ENCODE peak calls at places on chromosomes 5 and 9, in six cellular contexts. A is ovary, S is A549, B is psoas muscle, J is heart left ventricle, H is K562. P is an unnamed sample. For H3K4me1, the result is how much of the 10 kb centered on the place peaks cover.

GRCh38 chr9:99465231-99465891 is 243.3 kb downstream of the SEC61B start:
- DNase-seq in A (no peak), S (no peak), B (no peak), J (no peak), H (no peak), P (no peak)

GRCh38 chr5:11268894-11269293 is 507.9 kb upstream of the DAP start:
- DNase-seq in A (no peak), S (no peak), B (no peak), J (no peak), H (no peak), P (peak)

GRCh38 chr5:147690595-147690994 is 91.9 kb downstream of the JAKMIP2 start:
- DNase-seq in A (no peak), S (no peak), B (no peak), J (no peak), H (no peak), P (no peak)

GRCh38 chr5:41532485-41532884 is 22.1 kb upstream of the PLCXD3 start:
- DNase-seq in A (no peak), S (no peak), B (no peak), J (no peak), H (no peak), P (no peak)

GRCh38 chr5:168015506-168015905 is 275.9 kb upstream of the WWC1 start:
- DNase-seq in A (no peak), S (no peak), B (no peak), J (no peak), H (no peak), P (no peak)

GRCh38 chr5:118863345-118863744 is 125.0 kb downstream of the DTWD2 start:
- DNase-seq in A (no peak), S (no peak), B (no peak), J (no peak), H (no peak), P (no peak)

GRCh38 chr9:112819635-112820496 is 69.3 kb downstream of the SNX30 start:
- DNase-seq in A (peak), S (peak), B (peak), J (peak), H (peak), P (peak)

GRCh38 chr5:29296548-29296947 is 1896.9 kb upstream of the CDH6 start:
- DNase-seq in A (no peak), S (no peak), B (peak), J (no peak), H (no peak), P (no peak)

GRCh38 chr5:123735384-123735783 is 223.4 kb downstream of the CSNK1G3 start:
- DNase-seq in A (no peak), S (no peak), B (no peak), J (no peak), H (no peak), P (no peak)

GRCh38 chr5:41406944-41407343 is 103.5 kb downstream of the PLCXD3 start:
- DNase-seq in A (no peak), S (no peak), B (no peak), J (no peak), H (no peak), P (no peak)

GRCh38 chr9:131447148-131447547 is 53.3 kb downstream of the PRRC2B start:
- DNase-seq in A (no peak), S (no peak), B (no peak), J (no peak), H (no peak), P (peak)

GRCh38 chr5:143985832-143986485 is 174.0 kb downstream of the HMHB1 start:
- DNase-seq in A (no peak), S (no peak), B (no peak), J (no peak), H (no peak), P (no peak)

GRCh38 chr9:97735070-97735600 is 38.0 kb upstream of the XPA start:
- DNase-seq in A (no peak), S (no peak), B (no peak), J (no peak), H (no peak), P (no peak)

GRCh38 chr5:27821681-27822080 is 783.3 kb upstream of the CDH9 start:
- DNase-seq in A (no peak), S (no peak), B (no peak), J (no peak), H (no peak), P (no peak)

GRCh38 chr5:51816427-51816826 is 433.2 kb downstream of the ISL1 start:
- DNase-seq in A (no peak), S (no peak), B (no peak), J (no peak), H (no peak), P (no peak)

GRCh38 chr5:97229688-97230285 is 46.7 kb upstream of the RIOK2 start:
- DNase-seq in A (no peak), S (no peak), B (no peak), J (no peak), H (no peak), P (no peak)

GRCh38 chr9:9749591-9749990 is 863.2 kb downstream of the PTPRD start:
- DNase-seq in A (no peak), S (no peak), B (no peak), J (no peak), H (no peak), P (no peak)

GRCh38 chr9:110650261-110650660 is 18.3 kb upstream of the MUSK start:
- DNase-seq in A (no peak), S (no peak), B (peak), J (no peak), H (no peak), P (no peak)

GRCh38 chr9:109477269-109478203 is 20.6 kb downstream of the PTPN3 start:
- DNase-seq in A (no peak), S (peak), B (peak), J (no peak), H (peak), P (peak)

GRCh38 chr9:126877418-126877817 is 17.0 kb downstream of the ZBTB34 start:
- DNase-seq in A (no peak), S (no peak), B (no peak), J (no peak), H (no peak), P (no peak)

GRCh38 chr5:17216176-17216973 is 1.1 kb upstream of the BASP1 start:
- DNase-seq in A (peak), S (peak), B (peak), J (peak), H (peak), P (peak)

GRCh38 chr5:1720396-1721110 is 79.1 kb downstream of the MRPL36 start:
- DNase-seq in A (no peak), S (no peak), B (no peak), J (no peak), H (no peak), P (no peak)

GRCh38 chr9:127237801-127238200 is 26.8 kb upstream of the GARNL3 start:
- DNase-seq in A (no peak), S (no peak), B (no peak), J (no peak), H (no peak), P (no peak)

GRCh38 chr5:1732238-1732880 is 67.3 kb downstream of the MRPL36 start:
- DNase-seq in A (peak), S (no peak), B (no peak), J (no peak), H (no peak), P (no peak)

GRCh38 chr5:68225188-68225910 is 9.8 kb downstream of the PIK3R1 start:
- DNase-seq in A (peak), S (no peak), B (peak), J (peak), H (no peak), P (peak)

GRCh38 chr5:55407984-55408383 is 100.2 kb downstream of the MTREX start:
- DNase-seq in A (no peak), S (no peak), B (no peak), J (no peak), H (no peak), P (no peak)

GRCh38 chr9:35079041-35079425 is 709 bp downstream of the FANCG start:
- DNase-seq in A (no peak), S (no peak), B (no peak), J (no peak), H (peak), P (no peak)

GRCh38 chr9:109781541-109782197 is 1.7 kb downstream of the PALM2AKAP2 start:
- DNase-seq in A (no peak), S (no peak), B (no peak), J (no peak), H (no peak), P (no peak)

GRCh38 chr9:27491164-27491563 is 32.9 kb upstream of the IFNK start:
- DNase-seq in A (no peak), S (no peak), B (no peak), J (no peak), H (no peak), P (no peak)

GRCh38 chr9:128113526-128114325 is 13.8 kb downstream of the PTGES2 start:
- DNase-seq in A (no peak), S (no peak), B (no peak), J (no peak), H (no peak), P (peak)

GRCh38 chr9:70113403-70114022 is 69.9 kb downstream of the MAMDC2 start:
- DNase-seq in A (peak), S (peak), B (peak), J (peak), H (peak), P (peak)

GRCh38 chr9:129968690-129969485 is 74.1 kb downstream of the FNBP1 start:
- DNase-seq in A (peak), S (no peak), B (no peak), J (no peak), H (peak), P (no peak)

GRCh38 chr9:69485466-69485865 is 160.5 kb downstream of the ENTREP1 start:
- DNase-seq in A (no peak), S (no peak), B (no peak), J (no peak), H (no peak), P (no peak)

DNA sequence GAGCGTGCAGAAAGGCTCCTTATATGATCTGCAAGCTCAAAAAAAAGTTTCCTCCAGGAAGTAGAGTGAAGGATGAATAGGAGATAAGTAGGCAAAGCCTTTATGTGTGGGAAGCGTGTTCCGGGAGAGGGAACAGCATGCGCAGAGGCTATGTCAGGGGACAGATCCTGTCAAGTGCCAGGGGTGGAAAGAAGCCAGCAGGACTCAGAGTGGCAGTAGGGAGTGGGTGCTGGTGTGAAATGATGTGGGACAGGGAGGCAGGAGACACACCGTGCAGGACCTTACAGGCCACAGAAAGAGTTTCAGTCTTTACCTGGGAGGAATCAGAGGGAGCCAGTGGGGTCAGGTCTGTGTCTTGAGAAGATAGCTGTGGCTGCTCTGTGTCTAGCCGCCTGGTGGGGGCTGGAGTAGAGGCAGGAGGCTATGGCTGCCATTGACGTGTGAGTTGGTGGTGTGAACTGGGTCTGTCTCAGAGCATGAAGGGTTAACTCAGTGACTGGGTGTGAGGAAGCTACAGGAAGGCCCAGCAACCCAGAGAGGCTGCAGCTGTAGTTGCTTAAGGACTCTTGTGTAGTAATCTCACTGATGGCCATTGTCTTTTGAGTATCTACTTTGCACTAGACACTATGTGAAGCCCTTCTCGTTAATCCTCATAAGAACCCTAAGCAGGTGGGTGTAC is 71.3 kb downstream of the PPARGC1B start:
- DNase-seq in A (no peak), S (no peak), B (no peak), J (no peak), H (peak), P (no peak)
- H3K4me1 ChIP-seq in A (under half), S (half or more), B (half or more), J (half or more), H (half or more), P (under half)

GRCh38 chr5:31585519-31586270 is 53.2 kb upstream of the PDZD2 start:
- DNase-seq in A (no peak), S (no peak), B (no peak), J (no peak), H (no peak), P (no peak)
- TF ChIP-seq CTCF in A (no peak), S (no peak), B (no peak), J (no peak), H (no peak), P (no peak)

GRCh38 chr9:68458918-68459317 is 81.8 kb downstream of the TMEM252 start:
- DNase-seq in A (no peak), S (no peak), B (no peak), J (no peak), H (no peak), P (no peak)
- H3K4me1 ChIP-seq in A (under half), S (under half), B (under half), J (half or more), H (under half), P (under half)

GRCh38 chr9:133739408-133740280 is 1.5 kb upstream of the SARDH start:
- DNase-seq in A (no peak), S (no peak), B (no peak), J (no peak), H (no peak), P (peak)
- TF ChIP-seq CTCF in A (no peak), S (no peak), B (no peak), J (no peak), H (no peak), P (no peak)

DNA sequence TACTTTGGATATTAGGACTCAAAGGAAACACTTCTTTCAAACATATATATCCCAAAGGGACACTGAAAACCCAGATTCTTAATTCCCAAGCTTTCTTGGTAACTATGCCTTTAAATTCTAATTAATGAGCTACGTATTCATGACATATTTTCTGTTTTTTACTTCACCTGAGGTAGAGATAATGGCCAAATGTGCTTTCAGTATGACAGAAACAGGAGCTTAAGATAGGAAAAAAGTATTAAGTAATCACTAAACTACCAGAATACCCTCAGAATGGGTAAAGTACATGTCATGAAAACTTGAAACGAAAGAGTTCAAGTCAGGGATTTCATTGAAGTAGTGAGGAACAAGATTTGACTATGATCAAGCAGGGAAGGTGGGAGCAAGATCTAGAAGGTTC is 478.5 kb downstream of the AGTPBP1 start:
- DNase-seq in A (no peak), S (no peak), B (no peak), J (no peak), H (no peak), P (no peak)
- H3K4me1 ChIP-seq in A (under half), S (under half), B (under half), J (under half), H (under half), P (under half)

GRCh38 chr5:135829681-135830383 is 4.6 kb upstream of the SLC25A48 start:
- DNase-seq in A (no peak), S (peak), B (peak), J (peak), H (peak), P (peak)
- TF ChIP-seq CTCF in A (no peak), S (peak), B (peak), J (peak), H (peak), P (peak)

GRCh38 chr9:3509926-3510325 is 15.9 kb downstream of the RFX3 start:
- DNase-seq in A (no peak), S (no peak), B (no peak), J (no peak), H (peak), P (no peak)
- H3K4me1 ChIP-seq in A (under half), S (half or more), B (under half), J (under half), H (under half), P (under half)

GRCh38 chr5:52964138-52964537 is 25.0 kb upstream of the ITGA2 start:
- DNase-seq in A (no peak), S (no peak), B (no peak), J (no peak), H (no peak), P (no peak)
- TF ChIP-seq CTCF in A (no peak), S (peak), B (no peak), J (no peak), H (no peak), P (no peak)

GRCh38 chr5:140223567-140223966 is 48.6 kb downstream of the CYSTM1 start:
- DNase-seq in A (no peak), S (no peak), B (no peak), J (peak), H (peak), P (no peak)
- H3K4me1 ChIP-seq in A (under half), S (under half), B (half or more), J (half or more), H (under half), P (under half)